ENCODE peak calls at places on chromosomes 3 and 15, in five cellular contexts. T is endothelial cell; V is progenitor cell of endocrine pancreas; M is fibroblast of lung; O is activated CD8-positive, alpha-beta T cell treated with anti-CD3 and anti-CD28 coated beads for 36 hours. P is an unnamed sample.
A peak's percentile ranks its signal among the peaks of the same experiment; 100 is the strongest.

GRCh38 chr3:12522721-12523120 is 22.6 kb downstream of the MKRN2OS start:
- DNase-seq in T (no peak), V (no peak), M (no peak), O (no peak), P (no peak)

GRCh38 chr15:69780374-69780773 is 317.3 kb downstream of the TLE3 start:
- DNase-seq in T (no peak), V (no peak), M (peak; percentile 17), O (no peak), P (no peak)

GRCh38 chr3:38227989-38228388 is 37.6 kb upstream of the SLC22A13 start:
- DNase-seq in T (no peak), V (no peak), M (peak; percentile 72), O (no peak), P (no peak)

GRCh38 chr3:124572851-124573405 is 157.3 kb upstream of the UMPS start:
- DNase-seq in T (no peak), V (no peak), M (no peak), O (no peak), P (no peak)

GRCh38 chr3:117669761-117670160 is 960.2 kb downstream of the TUSC7 start:
- DNase-seq in T (no peak), V (no peak), M (no peak), O (no peak), P (no peak)

GRCh38 chr3:12194669-12195161 is 36.0 kb upstream of the TIMP4 start:
- DNase-seq in T (no peak), V (no peak), M (peak; percentile 87), O (peak; percentile 58), P (peak; percentile 63)

GRCh38 chr15:62985768-62986167 is 56.8 kb upstream of the TPM1 start:
- DNase-seq in T (no peak), V (no peak), M (peak; percentile 21), O (no peak), P (no peak)

GRCh38 chr3:51360806-51361205 is 24.3 kb upstream of the MANF start:
- DNase-seq in T (no peak), V (no peak), M (no peak), O (no peak), P (no peak)

GRCh38 chr15:52523192-52523591 is 5.5 kb downstream of the MYO5A start:
- DNase-seq in T (no peak), V (no peak), M (peak; percentile 69), O (no peak), P (no peak)

GRCh38 chr3:177199206-177199765 is 2.0 kb upstream of the TBL1XR1 start:
- DNase-seq in T (no peak), V (no peak), M (no peak), O (peak; percentile 53), P (no peak)

GRCh38 chr15:32119694-32120330 is 89.5 kb downstream of the CHRNA7 start:
- DNase-seq in T (no peak), V (no peak), M (no peak), O (no peak), P (no peak)

GRCh38 chr15:28963711-28964081 is 77.9 kb downstream of the APBA2 start:
- DNase-seq in T (no peak), V (no peak), M (no peak), O (no peak), P (no peak)

GRCh38 chr15:48427960-48428547 is 96.8 kb downstream of the DUT start:
- DNase-seq in T (no peak), V (no peak), M (peak; percentile 72), O (no peak), P (no peak)

GRCh38 chr3:145807990-145808389 is 353.0 kb downstream of the PLOD2 start:
- DNase-seq in T (no peak), V (no peak), M (peak; percentile 46), O (no peak), P (no peak)

GRCh38 chr3:120566243-120566980 is 29.7 kb upstream of the NDUFB4 start:
- DNase-seq in T (no peak), V (no peak), M (no peak), O (no peak), P (no peak)

GRCh38 chr3:129989391-129989790 is 14.9 kb downstream of the TRH start:
- DNase-seq in T (no peak), V (no peak), M (no peak), O (no peak), P (no peak)

GRCh38 chr3:82143661-82144405 is 382.4 kb upstream of the GBE1 start:
- DNase-seq in T (no peak), V (no peak), M (no peak), O (no peak), P (no peak)

GRCh38 chr3:191428177-191428576 is 32.8 kb upstream of the PYDC2 start:
- DNase-seq in T (no peak), V (no peak), M (no peak), O (no peak), P (no peak)

GRCh38 chr3:12465151-12465795 is 19.0 kb upstream of the TSEN2 start:
- DNase-seq in T (no peak), V (no peak), M (no peak), O (no peak), P (no peak)

GRCh38 chr3:32200490-32200889 is 38.0 kb upstream of the CMTM8 start:
- DNase-seq in T (no peak), V (no peak), M (peak; percentile 52), O (no peak), P (no peak)

GRCh38 chr15:92930776-92931175 is 30.7 kb downstream of the CHD2 start:
- DNase-seq in T (no peak), V (no peak), M (peak; percentile 84), O (no peak), P (no peak)

GRCh38 chr3:38725726-38726410 is 76.4 kb upstream of the SCN5A start:
- DNase-seq in T (no peak), V (no peak), M (peak; percentile 20), O (no peak), P (no peak)

GRCh38 chr15:40918146-40918798 is 10.9 kb upstream of the DLL4 start:
- DNase-seq in T (no peak), V (no peak), M (no peak), O (no peak), P (no peak)

GRCh38 chr3:194326192-194327029 is 24.7 kb downstream of the CPN2 start:
- DNase-seq in T (no peak), V (no peak), M (peak; percentile 58), O (no peak), P (no peak)

GRCh38 chr15:70347766-70348558 is 250.2 kb upstream of the TLE3 start:
- DNase-seq in T (no peak), V (no peak), M (no peak), O (no peak), P (no peak)

GRCh38 chr3:7710284-7710683 is 791.3 kb upstream of the LMCD1 start:
- DNase-seq in T (no peak), V (no peak), M (no peak), O (no peak), P (no peak)

GRCh38 chr15:25244731-25245585 is 193.9 kb downstream of the UBE3A start:
- DNase-seq in T (no peak), V (no peak), M (no peak), O (no peak), P (no peak)

GRCh38 chr3:118909751-118910150 is 124.9 kb downstream of the IGSF11 start:
- DNase-seq in T (no peak), V (no peak), M (no peak), O (no peak), P (no peak)

GRCh38 chr15:32700501-32701150 is 17.2 kb upstream of the GREM1 start:
- DNase-seq in T (no peak), V (no peak), M (no peak), O (no peak), P (no peak)

GRCh38 chr15:62362608-62363007 is 197.5 kb upstream of the C2CD4B start:
- DNase-seq in T (no peak), V (no peak), M (peak; percentile 64), O (no peak), P (no peak)

DNA sequence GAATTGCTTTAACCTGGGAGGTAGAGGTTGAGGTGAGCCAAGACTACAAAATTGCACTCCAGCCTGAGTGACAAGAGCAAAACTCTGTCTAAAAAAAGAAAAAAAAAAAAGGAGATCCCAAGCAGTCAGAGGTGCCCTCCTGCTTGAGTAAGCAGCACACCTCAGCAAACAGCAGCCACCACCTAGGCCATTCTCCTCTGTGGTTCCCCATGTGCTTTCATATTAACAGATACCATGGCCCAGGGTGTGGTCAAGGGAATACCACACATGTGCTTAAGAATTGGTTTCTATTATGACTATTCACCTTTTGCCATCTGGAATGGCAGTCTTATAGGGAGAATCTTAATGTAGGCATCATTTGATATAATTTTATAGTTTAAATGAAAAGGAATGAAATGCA is 24.7 kb upstream of the CSPG5 start:
- DNase-seq in T (no peak), V (no peak), M (no peak), O (no peak), P (no peak)
- TF ChIP-seq CTCF in T (no peak), V (no peak), M (no peak), O (no peak), P (no peak)

GRCh38 chr3:132721479-132722164 is 587 bp downstream of the NPHP3 start:
- DNase-seq in T (peak; percentile 76), V (peak; percentile 60), M (peak; percentile 61), O (peak; percentile 35), P (no peak)
- TF ChIP-seq CTCF in T (peak; percentile 47), V (peak; percentile 60), M (peak; percentile 24), O (no peak), P (no peak)

DNA sequence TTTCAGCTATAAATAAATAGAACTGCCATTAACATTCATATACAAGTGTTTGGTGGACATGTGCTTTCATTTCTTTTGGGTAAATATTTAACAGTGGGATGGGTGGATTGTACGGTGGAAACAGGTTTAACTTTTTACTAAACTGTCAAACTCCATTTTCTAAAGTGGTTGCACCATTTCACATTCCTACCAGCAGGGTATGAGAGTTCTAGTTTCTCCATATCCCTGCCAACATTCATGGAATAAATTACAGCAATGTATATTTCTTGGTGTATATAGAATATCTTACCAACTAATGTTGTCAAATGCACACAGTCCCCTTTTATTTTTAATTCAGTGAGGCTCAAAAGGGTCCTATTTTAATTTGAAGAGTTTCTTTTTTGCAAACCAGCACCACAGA is 71.3 kb upstream of the CTXND1 start:
- DNase-seq in T (no peak), V (no peak), M (no peak), O (no peak), P (no peak)
- TF ChIP-seq CTCF in T (no peak), V (peak; percentile 45), M (peak; percentile 25), O (no peak), P (no peak)

GRCh38 chr15:85313339-85313738 is 67.1 kb upstream of the AKAP13 start:
- DNase-seq in T (no peak), V (no peak), M (no peak), O (no peak), P (no peak)

GRCh38 chr15:85312486-85312885 is 67.9 kb upstream of the AKAP13 start:
- DNase-seq in T (no peak), V (no peak), M (peak; percentile 24), O (peak; percentile 44), P (peak; percentile 79)

GRCh38 chr15:85314139-85314538 is 66.3 kb upstream of the AKAP13 start:
- DNase-seq in T (no peak), V (no peak), M (no peak), O (no peak), P (no peak)

GRCh38 chr15:85311647-85312046 is 68.8 kb upstream of the AKAP13 start:
- DNase-seq in T (no peak), V (no peak), M (no peak), O (no peak), P (no peak)

DNA sequence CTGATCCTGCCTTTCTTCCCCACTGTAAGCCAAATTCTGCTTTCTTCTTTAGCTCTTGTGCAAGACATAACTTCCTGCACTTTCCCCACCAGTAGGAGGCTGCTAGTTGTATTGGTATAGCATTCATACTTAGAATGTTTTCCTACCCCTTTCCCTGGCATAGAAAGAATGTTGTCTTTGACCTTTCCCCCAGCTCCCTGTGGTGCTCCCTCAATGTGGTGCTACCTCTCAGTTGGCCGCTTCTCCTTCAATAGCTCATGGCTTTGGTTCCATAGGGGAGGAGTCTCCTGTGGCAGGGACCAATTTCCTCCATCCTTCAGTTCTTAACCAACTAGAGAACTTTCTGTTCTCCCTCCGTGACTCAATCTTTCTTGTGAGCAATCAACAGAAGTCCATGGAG is 67.5 kb upstream of the AKAP13 start:
- DNase-seq in T (no peak), V (no peak), M (peak; percentile 53), O (no peak), P (no peak)
- TF ChIP-seq CTCF in T (no peak), V (no peak), M (peak; percentile 41), O (no peak), P (no peak)